ENCODE peak calls at places on chromosome 13, in ten cellular contexts. O, C, X, T, W, G, K, I, Z and S are unnamed samples.
A peak's percentile ranks its signal among the peaks of the same experiment; 100 is the strongest.

GRCh38 chr13:110304256-110304655 is 2.7 kb downstream of the COL4A1 start:
- DNase-seq in W (no peak), O (no peak), Z (peak; percentile 85), T (peak; percentile 29), X (no peak), K (peak; percentile 96), I (no peak), C (no peak), G (no peak), S (peak; percentile 45)

GRCh38 chr13:43697323-43697722 is 89.4 kb downstream of the ENOX1 start:
- DNase-seq in Z (no peak), O (no peak), T (no peak), X (no peak), W (no peak), C (no peak), G (no peak), I (no peak), K (no peak), S (no peak)

GRCh38 chr13:67392014-67392413 is 161.9 kb upstream of the PCDH9 start:
- DNase-seq in I (no peak), X (no peak), T (no peak), W (no peak), K (no peak), G (no peak), C (no peak), O (no peak), Z (no peak), S (no peak)

GRCh38 chr13:51249254-51249653 is 27.1 kb downstream of the FAM124A start:
- DNase-seq in X (no peak), G (no peak), O (no peak), K (peak; percentile 52), W (no peak), T (peak; percentile 51), I (peak; percentile 45), Z (peak; percentile 8), C (no peak), S (no peak)

GRCh38 chr13:45055198-45055901 is 65.0 kb upstream of the GTF2F2 start:
- DNase-seq in Z (peak; percentile 92), W (no peak), G (no peak), T (peak; percentile 94), I (no peak), K (peak; percentile 95), O (peak; percentile 89), X (no peak), C (no peak), S (no peak)

GRCh38 chr13:78593652-78594494 is 9.5 kb downstream of the POU4F1 start:
- DNase-seq in Z (no peak), T (no peak), I (no peak), K (no peak), X (no peak), G (no peak), O (no peak), W (no peak), C (no peak), S (no peak)

GRCh38 chr13:114015608-114016295 is 41.9 kb upstream of the C13orf46 start:
- DNase-seq in W (no peak), O (no peak), T (peak; percentile 85), C (peak; percentile 78), Z (no peak), X (peak; percentile 38), K (peak; percentile 66), I (no peak), G (no peak), S (no peak)

GRCh38 chr13:41458939-41459753 is 1.8 kb downstream of the RGCC start:
- DNase-seq in T (peak; percentile 75), W (no peak), O (no peak), K (peak; percentile 72), C (no peak), Z (peak; percentile 62), G (peak; percentile 78), X (peak; percentile 45), I (peak; percentile 22), S (no peak)

GRCh38 chr13:33153421-33154381 is 131.9 kb downstream of the STARD13 start:
- DNase-seq in I (no peak), X (peak; percentile 73), G (no peak), C (no peak), Z (no peak), W (peak; percentile 48), O (peak; percentile 8), T (peak; percentile 10), K (peak; percentile 45), S (peak; percentile 73)

GRCh38 chr13:49373699-49374098 is 70.2 kb downstream of the CAB39L start:
- DNase-seq in K (no peak), Z (no peak), C (no peak), W (no peak), X (no peak), G (no peak), T (no peak), I (no peak), O (no peak), S (no peak)

GRCh38 chr13:85896516-85897450 is 97.6 kb upstream of the SLITRK6 start:
- DNase-seq in I (no peak), Z (no peak), T (peak; percentile 98), C (no peak), K (no peak), O (no peak), G (no peak), X (no peak), W (no peak), S (no peak)